ENCODE peak calls at places on chromosomes 1 and 21, in four cellular contexts. H is thoracic aorta, M is suprapubic skin, V is neuronal stem cell. X is an unnamed sample.

GRCh38 chr1:175742790-175743459 is 470 bp downstream of the TNR start:
- DNase-seq in H (no peak), V (peak), M (no peak), X (no peak)

GRCh38 chr21:40923914-40924313 is 77.0 kb upstream of the DSCAM start:
- DNase-seq in V (no peak), H (no peak), M (no peak), X (no peak)

GRCh38 chr1:180252638-180253536 is 22.8 kb downstream of the LHX4 start:
- DNase-seq in H (no peak), V (no peak), M (no peak), X (peak)

GRCh38 chr1:115679141-115679611 is 37.4 kb downstream of the VANGL1 start:
- DNase-seq in V (no peak), M (no peak), H (no peak), X (peak)

GRCh38 chr1:1308756-1309524 is 543 bp downstream of the PUSL1 start:
- DNase-seq in H (no peak), M (no peak), V (no peak), X (no peak)

GRCh38 chr1:108009603-108010195 is 44.7 kb upstream of the VAV3 start:
- DNase-seq in H (no peak), V (no peak), M (no peak), X (no peak)

GRCh38 chr1:151144474-151145157 is 1.8 kb downstream of the SEMA6C start:
- DNase-seq in M (no peak), H (no peak), V (no peak), X (no peak)

GRCh38 chr1:229430761-229431269 is 3.1 kb downstream of the ACTA1 start:
- DNase-seq in H (no peak), V (peak), M (no peak), X (no peak)

GRCh38 chr1:100912019-100912418 is 16.1 kb downstream of the SLC30A7 start:
- DNase-seq in H (no peak), M (no peak), V (no peak), X (no peak)

GRCh38 chr1:70504176-70504820 is 93.2 kb downstream of the CTH start:
- DNase-seq in H (no peak), M (no peak), V (no peak), X (no peak)

GRCh38 chr1:229139320-229139719 is 131.6 kb upstream of the RAB4A start:
- DNase-seq in M (no peak), H (no peak), V (no peak), X (no peak)

GRCh38 chr1:161934278-161934608 is 89.4 kb downstream of the OLFML2B start:
- DNase-seq in H (no peak), M (no peak), V (no peak), X (no peak)

GRCh38 chr1:58152709-58153108 is 393.8 kb downstream of the OMA1 start:
- DNase-seq in M (no peak), V (no peak), H (no peak), X (no peak)

GRCh38 chr1:60699304-60699703 is 383.1 kb upstream of the NFIA start:
- DNase-seq in V (no peak), M (no peak), H (no peak), X (no peak)

GRCh38 chr1:1069711-1070676 is 4.1 kb downstream of the RNF223 start:
- DNase-seq in V (no peak), M (no peak), H (no peak), X (no peak)

GRCh38 chr1:66316464-66317155 is 217.3 kb upstream of the SGIP1 start:
- DNase-seq in V (no peak), M (no peak), H (no peak), X (no peak)

GRCh38 chr21:34882719-34883131 is 166.4 kb downstream of the RUNX1 start:
- DNase-seq in H (no peak), M (no peak), V (no peak), X (no peak)

GRCh38 chr1:17550684-17551584 is 11.4 kb downstream of the ARHGEF10L start:
- DNase-seq in H (no peak), V (no peak), M (no peak), X (no peak)

GRCh38 chr1:203286161-203286984 is 18.9 kb upstream of the BTG2 start:
- DNase-seq in H (no peak), M (no peak), V (no peak), X (no peak)

GRCh38 chr1:168498159-168498609 is 45.6 kb downstream of the XCL2 start:
- DNase-seq in V (no peak), M (no peak), H (no peak), X (peak)